ENCODE peak calls at places on chromosomes 11 and 22, in six cellular contexts. W is cardiac fibroblast; G is H9; E is spleen; K is Kasumi-1; N is CD8-positive, alpha-beta memory T cell. B is an unnamed sample.

GRCh38 chr11:12390687-12391110 is 13.3 kb downstream of the PARVA start:
- DNase-seq in W (no peak), G (no peak), E (no peak), K (no peak), N (no peak), B (no peak)

GRCh38 chr11:20226936-20227335 is 66.7 kb upstream of the DBX1 start:
- DNase-seq in W (no peak), G (no peak), E (no peak), K (no peak), N (no peak), B (no peak)

GRCh38 chr11:57323503-57324153 is 1.1 kb downstream of the TNKS1BP1 start:
- DNase-seq in W (peak), G (no peak), E (no peak), K (no peak), N (no peak), B (no peak)

GRCh38 chr11:93330446-93330984 is at the start of gene DEUP1:
- DNase-seq in W (no peak), G (peak), E (peak), K (no peak), N (no peak), B (peak)

GRCh38 chr11:107576497-107577086 is 11.1 kb upstream of the ALKBH8 start:
- DNase-seq in W (peak), G (no peak), E (no peak), K (peak), N (peak), B (peak)

GRCh38 chr22:50529416-50530279 is at the start of gene TYMP:
- DNase-seq in W (peak), G (no peak), E (no peak), K (peak), N (peak), B (no peak)

GRCh38 chr22:43848366-43849171 is 13.7 kb downstream of the SULT4A1 start:
- DNase-seq in W (peak), G (peak), E (peak), K (no peak), N (no peak), B (peak)

GRCh38 chr11:64334764-64335741 is 5.0 kb upstream of the CCDC88B start:
- DNase-seq in W (peak), G (peak), E (no peak), K (peak), N (no peak), B (no peak)

GRCh38 chr11:68118753-68119448 is 2.3 kb downstream of the CHKA start:
- DNase-seq in W (peak), G (no peak), E (no peak), K (peak), N (no peak), B (no peak)

GRCh38 chr11:123122341-123122740 is 60.4 kb upstream of the HSPA8 start:
- DNase-seq in W (peak), G (no peak), E (no peak), K (no peak), N (no peak), B (no peak)

GRCh38 chr11:67615455-67616430 is 9.0 kb downstream of the NDUFV1 start:
- DNase-seq in W (peak), G (peak), E (peak), K (peak), N (peak), B (peak)

GRCh38 chr22:42462016-42462415 is 29.8 kb upstream of the NFAM1 start:
- DNase-seq in W (no peak), G (no peak), E (no peak), K (no peak), N (no peak), B (no peak)

GRCh38 chr11:117824571-117825537 is at the start of gene FXYD2:
- DNase-seq in W (peak), G (peak), E (peak), K (peak), N (no peak), B (peak)

GRCh38 chr11:119673389-119674336 is 55.3 kb downstream of the NECTIN1 start:
- DNase-seq in W (no peak), G (no peak), E (peak), K (peak), N (peak), B (no peak)

GRCh38 chr22:24772493-24773220 is 1.9 kb downstream of the PIWIL3 start:
- DNase-seq in W (peak), G (peak), E (no peak), K (peak), N (no peak), B (peak)

GRCh38 chr22:46469701-46470100 is 67.7 kb downstream of the CELSR1 start:
- DNase-seq in W (no peak), G (no peak), E (no peak), K (no peak), N (no peak), B (no peak)